ENCODE peak calls at places on chromosomes 13 and 19, in seven cellular contexts. O is SK-N-SH, D is suprapubic skin, F is stomach, Q is K562, P is tibial nerve, V is sigmoid colon. W is an unnamed sample.
A peak's percentile ranks its signal among the peaks of the same experiment; 100 is the strongest.

GRCh38 chr19:31356587-31357314 is 7.5 kb upstream of the TSHZ3 start:
- DNase-seq in O (peak; percentile 32), D (no peak), F (no peak), Q (peak; percentile 74), P (no peak), V (no peak), W (no peak)

GRCh38 chr13:92379371-92379770 is 847.2 kb upstream of the GPC6 start:
- DNase-seq in O (no peak), D (no peak), F (no peak), Q (no peak), P (no peak), V (no peak), W (no peak)

GRCh38 chr13:95087746-95088305 is 213.4 kb downstream of the ABCC4 start:
- DNase-seq in O (no peak), D (no peak), F (no peak), Q (no peak), P (no peak), V (no peak), W (no peak)

GRCh38 chr13:37889102-37889501 is 19.5 kb upstream of the TRPC4 start:
- DNase-seq in O (no peak), D (no peak), F (no peak), Q (no peak), P (no peak), V (no peak), W (no peak)

GRCh38 chr19:3873151-3873550 is 4.3 kb upstream of the ZFR2 start:
- DNase-seq in O (peak; percentile 87), D (no peak), F (no peak), Q (no peak), P (no peak), V (no peak), W (no peak)

GRCh38 chr13:36815069-36815468 is 4.0 kb upstream of the RFXAP start:
- DNase-seq in O (peak; percentile 24), D (no peak), F (no peak), Q (peak; percentile 14), P (no peak), V (no peak), W (no peak)

GRCh38 chr13:112575680-112576079 is 12.3 kb downstream of the TUBGCP3 start:
- DNase-seq in O (peak; percentile 35), D (no peak), F (no peak), Q (peak; percentile 27), P (no peak), V (no peak), W (no peak)

GRCh38 chr13:104833221-104833620 is 1702.2 kb downstream of the EFNB2 start:
- DNase-seq in O (no peak), D (no peak), F (no peak), Q (no peak), P (no peak), V (no peak), W (no peak)

GRCh38 chr19:4229179-4229931 is at the start of gene EBI3:
- DNase-seq in O (no peak), D (no peak), F (no peak), Q (peak; percentile 78), P (no peak), V (no peak), W (no peak)

GRCh38 chr13:20940083-20940482 is 37.5 kb upstream of the XPO4 start:
- DNase-seq in O (no peak), D (no peak), F (no peak), Q (no peak), P (no peak), V (no peak), W (no peak)

GRCh38 chr13:48631441-48631840 is 22.3 kb upstream of the CYSLTR2 start:
- DNase-seq in O (no peak), D (no peak), F (no peak), Q (no peak), P (no peak), V (no peak), W (no peak)

GRCh38 chr13:111177081-111177711 is 62.1 kb downstream of the ARHGEF7 start:
- DNase-seq in O (no peak), D (no peak), F (peak; percentile 46), Q (no peak), P (no peak), V (peak; percentile 74), W (no peak)

GRCh38 chr19:3683405-3683865 is 16.8 kb downstream of the PIP5K1C start:
- DNase-seq in O (no peak), D (no peak), F (no peak), Q (peak; percentile 70), P (no peak), V (no peak), W (no peak)

GRCh38 chr19:17671906-17672305 is 16.2 kb downstream of the UNC13A start:
- DNase-seq in O (peak; percentile 73), D (no peak), F (no peak), Q (peak; percentile 75), P (no peak), V (no peak), W (peak; percentile 76)

GRCh38 chr13:114104626-114105350 is 27.6 kb downstream of the RASA3 start:
- DNase-seq in O (peak; percentile 42), D (no peak), F (no peak), Q (no peak), P (peak; percentile 11), V (peak; percentile 64), W (no peak)

GRCh38 chr13:45473627-45474026 is 8.9 kb downstream of the COG3 start:
- DNase-seq in O (peak; percentile 39), D (no peak), F (no peak), Q (peak; percentile 13), P (no peak), V (no peak), W (no peak)

GRCh38 chr13:64338671-64339070 is 2891.5 kb downstream of the PCDH9 start:
- DNase-seq in O (no peak), D (no peak), F (no peak), Q (no peak), P (no peak), V (no peak), W (no peak)

GRCh38 chr13:52414963-52415362 is 9.0 kb upstream of the THSD1 start:
- DNase-seq in O (no peak), D (no peak), F (no peak), Q (no peak), P (no peak), V (no peak), W (peak; percentile 4)

GRCh38 chr13:40565282-40566148 is 100.9 kb downstream of the FOXO1 start:
- DNase-seq in O (no peak), D (no peak), F (no peak), Q (no peak), P (no peak), V (no peak), W (no peak)

GRCh38 chr19:49339364-49340068 is 4.3 kb downstream of the CD37 start:
- DNase-seq in O (peak; percentile 90), D (peak; percentile 92), F (peak; percentile 87), Q (peak; percentile 48), P (peak; percentile 73), V (peak; percentile 97), W (no peak)

GRCh38 chr19:49342291-49342721 is 7.1 kb downstream of the CD37 start:
- DNase-seq in O (no peak), D (no peak), F (no peak), Q (no peak), P (no peak), V (peak; percentile 45), W (no peak)

GRCh38 chr19:49340865-49341718 is 5.9 kb downstream of the CD37 start:
- DNase-seq in O (no peak), D (peak; percentile 63), F (no peak), Q (no peak), P (no peak), V (peak; percentile 63), W (no peak)

GRCh38 chr19:49338691-49339363 is 3.6 kb downstream of the CD37 start:
- DNase-seq in O (peak; percentile 68), D (peak; percentile 92), F (peak; percentile 96), Q (peak; percentile 98), P (peak; percentile 29), V (peak; percentile 91), W (peak; percentile 54)

DNA sequence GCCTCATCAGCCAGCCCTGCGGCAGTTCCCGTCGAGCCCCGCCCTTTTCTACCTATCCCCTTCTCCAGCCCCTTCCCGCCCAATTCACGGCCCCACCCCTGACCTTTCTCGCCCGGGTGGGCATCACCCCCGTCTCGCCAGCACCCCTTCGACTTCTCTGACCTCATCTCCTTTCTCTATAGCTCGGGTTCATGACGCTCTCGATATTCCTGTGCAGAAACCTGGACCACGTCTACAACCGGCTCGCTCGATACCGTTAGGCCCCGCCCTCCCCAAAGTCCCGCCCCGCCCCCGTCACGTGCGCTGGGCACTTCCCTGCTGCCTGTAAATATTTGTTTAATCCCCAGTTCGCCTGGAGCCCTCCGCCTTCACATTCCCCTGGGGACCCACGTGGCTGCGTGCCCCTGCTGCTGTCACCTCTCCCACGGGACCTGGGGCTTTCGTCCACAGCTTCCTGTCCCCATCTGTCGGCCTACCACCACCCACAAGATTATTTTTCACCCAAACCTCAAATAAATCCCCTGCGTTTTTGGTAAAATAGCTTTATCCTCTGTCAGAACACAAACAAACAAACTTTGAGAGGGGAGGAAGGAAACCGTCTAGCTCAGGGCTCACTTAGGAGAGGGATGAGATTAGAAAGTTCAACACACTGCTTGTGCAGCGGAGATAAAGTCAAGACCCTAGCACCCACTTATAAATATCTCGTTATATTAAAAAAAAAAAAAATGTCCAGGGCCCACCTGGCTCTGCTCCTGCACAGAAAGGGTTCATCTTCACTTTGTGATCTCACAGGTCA is 5.1 kb downstream of the CD37 start:
- DNase-seq in O (no peak), D (peak; percentile 86), F (peak; percentile 84), Q (peak; percentile 85), P (peak; percentile 62), V (peak; percentile 85), W (no peak)
- TF ChIP-seq EP300 in O (no peak), D (no peak), F (no peak), Q (no peak), P (peak; percentile 31), V (no peak), W (no peak)

GRCh38 chr13:62377838-62378237 is 962.2 kb upstream of the PCDH20 start:
- DNase-seq in O (no peak), D (no peak), F (no peak), Q (no peak), P (no peak), V (no peak), W (no peak)
- TF ChIP-seq EP300 in O (no peak), D (no peak), F (no peak), Q (no peak), P (no peak), V (no peak), W (no peak)

GRCh38 chr19:16381756-16382401 is 57.3 kb downstream of the KLF2 start:
- DNase-seq in O (no peak), D (peak; percentile 95), F (no peak), Q (no peak), P (peak; percentile 82), V (peak; percentile 94), W (no peak)
- TF ChIP-seq EP300 in O (no peak), D (no peak), F (peak; percentile 87), Q (no peak), P (peak; percentile 94), V (no peak), W (no peak)

DNA sequence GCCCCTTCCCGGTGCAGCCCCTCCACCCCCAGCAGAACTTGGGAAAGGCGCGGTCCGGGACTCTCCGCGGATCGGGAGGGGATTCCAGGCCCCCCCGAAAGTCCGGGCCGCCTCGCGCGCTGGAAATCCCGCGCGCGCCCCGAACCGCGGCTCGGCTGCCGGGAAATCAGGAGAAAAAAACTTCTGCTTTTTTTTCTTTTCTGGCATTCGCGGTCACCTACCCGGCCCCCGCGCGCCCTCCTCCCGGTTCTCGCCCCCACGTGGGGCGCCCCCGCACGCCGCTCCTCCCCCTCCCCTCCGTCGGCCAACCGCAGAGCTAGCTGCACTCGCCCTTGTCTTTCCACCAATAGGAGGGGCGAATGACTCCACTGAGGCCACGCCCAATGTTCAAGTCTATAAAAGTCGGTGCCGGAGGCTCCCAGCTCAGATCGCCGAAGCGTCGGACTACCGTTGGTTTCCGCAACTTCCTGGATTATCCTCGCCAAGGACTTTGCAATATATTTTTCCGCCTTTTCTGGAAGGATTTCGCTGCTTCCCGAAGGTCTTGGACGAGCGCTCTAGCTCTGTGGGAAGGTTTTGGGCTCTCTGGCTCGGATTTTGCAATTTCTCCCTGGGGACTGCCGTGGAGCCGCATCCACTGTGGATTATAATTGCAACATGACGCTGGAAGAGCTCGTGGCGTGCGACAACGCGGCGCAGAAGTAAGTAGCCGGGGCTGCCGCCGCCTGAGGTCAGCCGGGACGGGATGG is at the start of gene GADD45B:
- DNase-seq in O (peak; percentile 99), D (peak; percentile 99), F (peak; percentile 98), Q (peak; percentile 98), P (peak; percentile 96), V (peak; percentile 99), W (peak; percentile 94)
- TF ChIP-seq EP300 in O (no peak), D (no peak), F (peak; percentile 53), Q (no peak), P (peak; percentile 100), V (no peak), W (no peak)

W was measured in A549.